ENCODE peak calls at places on chromosomes 13 and 19, in four cellular contexts. One of them, this sample, is unnamed.

GRCh38 chr13:52862358-52863206 is 14.1 kb upstream of the PCDH8 start:
- DNase-seq in neural progenitor cell: peak; percentile 64
- DNase-seq in uterus: no peak
- DNase-seq in mesenchymal stem cell: no peak
- DNase-seq in this sample: peak; percentile 74

GRCh38 chr13:99555149-99555548 is 53.9 kb downstream of the TM9SF2 start:
- DNase-seq in mesenchymal stem cell: no peak
- DNase-seq in uterus: no peak
- DNase-seq in neural progenitor cell: no peak
- DNase-seq in this sample: no peak

GRCh38 chr19:45630463-45630862 is 8.7 kb downstream of the EML2 start:
- DNase-seq in mesenchymal stem cell: peak; percentile 81
- DNase-seq in neural progenitor cell: no peak
- DNase-seq in uterus: no peak
- DNase-seq in this sample: no peak

GRCh38 chr13:65932587-65933239 is 1297.4 kb downstream of the PCDH9 start:
- DNase-seq in neural progenitor cell: no peak
- DNase-seq in uterus: no peak
- DNase-seq in mesenchymal stem cell: peak; percentile 11
- DNase-seq in this sample: no peak

GRCh38 chr13:70394149-70394548 is 285.9 kb upstream of the KLHL1 start:
- DNase-seq in mesenchymal stem cell: no peak
- DNase-seq in uterus: no peak
- DNase-seq in neural progenitor cell: peak; percentile 3
- DNase-seq in this sample: no peak

GRCh38 chr19:2475018-2475701 is 767 bp upstream of the GADD45B start:
- DNase-seq in neural progenitor cell: peak; percentile 65
- DNase-seq in uterus: peak; percentile 63
- DNase-seq in mesenchymal stem cell: peak; percentile 77
- DNase-seq in this sample: peak; percentile 45

GRCh38 chr13:70107498-70108271 is at the start of gene ATXN8OS:
- DNase-seq in neural progenitor cell: peak; percentile 61
- DNase-seq in mesenchymal stem cell: peak; percentile 33
- DNase-seq in uterus: no peak
- DNase-seq in this sample: no peak

GRCh38 chr19:280541-281007 is 10.6 kb downstream of the PLPP2 start:
- DNase-seq in neural progenitor cell: peak; percentile 86
- DNase-seq in mesenchymal stem cell: no peak
- DNase-seq in uterus: no peak
- DNase-seq in this sample: peak; percentile 58

GRCh38 chr19:19661141-19661674 is 2.3 kb downstream of the ATP13A1 start:
- DNase-seq in uterus: no peak
- DNase-seq in mesenchymal stem cell: no peak
- DNase-seq in neural progenitor cell: peak; percentile 19
- DNase-seq in this sample: no peak

GRCh38 chr19:45757696-45758095 is 11.4 kb downstream of the SIX5 start:
- DNase-seq in mesenchymal stem cell: no peak
- DNase-seq in neural progenitor cell: no peak
- DNase-seq in uterus: no peak
- DNase-seq in this sample: no peak

GRCh38 chr19:49767380-49767779 is 579 bp downstream of the AP2A1 start:
- DNase-seq in neural progenitor cell: peak; percentile 59
- DNase-seq in uterus: no peak
- DNase-seq in mesenchymal stem cell: peak; percentile 41
- DNase-seq in this sample: peak; percentile 29

GRCh38 chr19:34172661-34173144 is 399 bp downstream of the LSM14A start:
- DNase-seq in uterus: no peak
- DNase-seq in mesenchymal stem cell: no peak
- DNase-seq in neural progenitor cell: peak; percentile 90
- DNase-seq in this sample: no peak

GRCh38 chr19:18466354-18466753 is 28.4 kb upstream of the ISYNA1 start:
- DNase-seq in neural progenitor cell: no peak
- DNase-seq in mesenchymal stem cell: no peak
- DNase-seq in uterus: no peak
- DNase-seq in this sample: no peak
- H3K27ac ChIP-seq in neural progenitor cell: no peak overlapping the region
- H3K27ac ChIP-seq in mesenchymal stem cell: no peak overlapping the region
- H3K27ac ChIP-seq in uterus: peak overlapping the region; percentile 59
- H3K27ac ChIP-seq in this sample: no peak overlapping the region

GRCh38 chr19:53492153-53492552 is 24.6 kb downstream of the ZNF813 start:
- DNase-seq in neural progenitor cell: no peak
- DNase-seq in uterus: no peak
- DNase-seq in mesenchymal stem cell: no peak
- DNase-seq in this sample: no peak
- H3K27ac ChIP-seq in neural progenitor cell: no peak overlapping the region
- H3K27ac ChIP-seq in uterus: no peak overlapping the region
- H3K27ac ChIP-seq in mesenchymal stem cell: no peak overlapping the region
- H3K27ac ChIP-seq in this sample: no peak overlapping the region

DNA sequence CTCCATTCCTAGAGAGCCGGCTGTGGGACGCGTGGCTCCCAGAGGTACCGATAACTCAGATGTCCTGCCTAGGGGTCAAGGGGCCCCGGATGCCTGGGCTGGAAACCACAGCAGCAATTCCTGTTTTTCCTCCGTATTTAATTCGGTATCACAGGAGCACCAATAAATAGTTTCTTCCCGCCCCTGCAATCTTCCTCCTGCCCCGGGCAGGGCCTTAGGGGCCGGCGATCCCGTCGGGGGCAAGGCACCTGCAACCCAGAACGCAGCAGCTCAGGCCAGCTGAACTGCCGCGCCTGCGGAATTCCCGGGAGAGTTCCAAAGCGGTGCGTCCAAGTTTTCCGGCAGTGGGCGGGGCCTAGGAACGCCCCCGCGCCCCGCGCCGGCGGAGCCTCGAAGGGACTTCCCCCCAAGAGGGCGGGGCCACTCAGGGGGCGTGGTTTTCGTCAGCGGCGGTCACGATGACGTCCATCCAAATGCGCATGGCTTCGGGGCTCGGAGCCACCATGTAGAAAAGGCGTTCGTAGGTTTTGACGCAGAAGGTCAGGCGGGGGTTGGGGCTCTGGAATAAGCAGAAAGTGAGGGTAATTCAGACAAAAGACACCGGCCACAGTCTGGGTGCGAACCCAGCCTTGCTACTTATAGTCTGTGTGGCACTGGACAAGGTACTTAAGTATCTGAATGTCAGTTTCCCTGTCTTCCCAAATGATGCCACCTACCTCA is 9.7 kb upstream of the LYPD3 start:
- DNase-seq in mesenchymal stem cell: peak; percentile 96
- DNase-seq in uterus: peak; percentile 96
- DNase-seq in neural progenitor cell: peak; percentile 98
- DNase-seq in this sample: peak; percentile 61
- H3K27ac ChIP-seq in mesenchymal stem cell: no peak overlapping the region
- H3K27ac ChIP-seq in uterus: peak overlapping the region; percentile 73
- H3K27ac ChIP-seq in neural progenitor cell: no peak overlapping the region
- H3K27ac ChIP-seq in this sample: no peak overlapping the region

GRCh38 chr19:48628486-48629296 is 8.5 kb downstream of the DBP start:
- DNase-seq in neural progenitor cell: no peak
- DNase-seq in uterus: no peak
- DNase-seq in mesenchymal stem cell: no peak
- DNase-seq in this sample: no peak
- H3K27ac ChIP-seq in neural progenitor cell: no peak overlapping the region
- H3K27ac ChIP-seq in uterus: no peak overlapping the region
- H3K27ac ChIP-seq in mesenchymal stem cell: peak overlapping the region; percentile 7
- H3K27ac ChIP-seq in this sample: no peak overlapping the region

GRCh38 chr19:36009633-36010379 is 1.2 kb upstream of the SYNE4 start:
- DNase-seq in uterus: no peak
- DNase-seq in neural progenitor cell: no peak
- DNase-seq in mesenchymal stem cell: no peak
- DNase-seq in this sample: no peak
- H3K27ac ChIP-seq in uterus: peak overlapping the region; percentile 67
- H3K27ac ChIP-seq in neural progenitor cell: no peak overlapping the region
- H3K27ac ChIP-seq in mesenchymal stem cell: no peak overlapping the region
- H3K27ac ChIP-seq in this sample: no peak overlapping the region

GRCh38 chr13:40341086-40341471 is 325.4 kb downstream of the FOXO1 start:
- DNase-seq in uterus: no peak
- DNase-seq in neural progenitor cell: peak; percentile 52
- DNase-seq in mesenchymal stem cell: no peak
- DNase-seq in this sample: no peak

GRCh38 chr13:40342461-40342860 is 324.0 kb downstream of the FOXO1 start:
- DNase-seq in uterus: no peak
- DNase-seq in mesenchymal stem cell: no peak
- DNase-seq in neural progenitor cell: no peak
- DNase-seq in this sample: no peak

GRCh38 chr13:40342901-40343300 is 323.5 kb downstream of the FOXO1 start:
- DNase-seq in uterus: no peak
- DNase-seq in neural progenitor cell: no peak
- DNase-seq in mesenchymal stem cell: no peak
- DNase-seq in this sample: peak; percentile 90

GRCh38 chr13:40340368-40341085 is 325.9 kb downstream of the FOXO1 start:
- DNase-seq in neural progenitor cell: peak; percentile 11
- DNase-seq in mesenchymal stem cell: no peak
- DNase-seq in uterus: no peak
- DNase-seq in this sample: peak; percentile 57

DNA sequence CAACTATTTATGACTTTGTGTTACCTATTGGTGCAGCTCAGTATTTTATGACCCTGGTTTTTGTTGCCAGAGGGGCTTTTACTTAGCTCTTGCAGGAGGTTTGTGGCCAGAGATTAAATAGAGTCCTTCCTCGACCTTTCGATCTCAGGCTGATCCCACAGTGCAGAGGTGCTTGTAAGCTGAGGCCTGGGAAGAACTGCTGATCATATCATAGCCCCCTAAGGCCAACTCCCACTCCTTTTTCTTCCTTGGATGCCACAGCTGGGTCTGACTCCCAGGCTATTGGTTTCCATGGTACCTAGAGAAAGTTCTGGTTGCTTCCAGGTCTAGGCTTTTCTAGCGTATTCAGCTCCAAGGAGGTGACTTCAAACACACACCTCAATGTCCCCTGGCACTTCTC is 324.9 kb downstream of the FOXO1 start:
- DNase-seq in neural progenitor cell: peak; percentile 36
- DNase-seq in uterus: no peak
- DNase-seq in mesenchymal stem cell: no peak
- DNase-seq in this sample: peak; percentile 7
- H3K27ac ChIP-seq in neural progenitor cell: peak overlapping the region; percentile 87
- H3K27ac ChIP-seq in uterus: no peak overlapping the region
- H3K27ac ChIP-seq in mesenchymal stem cell: peak overlapping the region; percentile 80
- H3K27ac ChIP-seq in this sample: peak overlapping the region; percentile 0